ENCODE peak calls at places on chromosome 20, in nine cellular contexts. I, S, H, O, D, K, Z, V and R are unnamed samples.

GRCh38 chr20:63406011-63406410 is 44.9 kb upstream of the CHRNA4 start:
- DNase-seq in I (no peak), S (no peak), H (no peak), O (no peak), D (no peak), K (no peak), Z (no peak), V (no peak), R (no peak)

GRCh38 chr20:32138921-32139320 is 29.4 kb downstream of the TM9SF4 start:
- DNase-seq in I (no peak), S (no peak), H (no peak), O (no peak), D (no peak), K (no peak), Z (no peak), V (no peak), R (no peak)

GRCh38 chr20:63315240-63315981 is 22.4 kb downstream of the COL20A1 start:
- DNase-seq in I (no peak), S (no peak), H (no peak), O (no peak), D (no peak), K (no peak), Z (no peak), V (no peak), R (no peak)

GRCh38 chr20:62837790-62838458 is 21.1 kb downstream of the COL9A3 start:
- DNase-seq in I (no peak), S (no peak), H (peak; percentile 68), O (no peak), D (peak; percentile 58), K (peak; percentile 63), Z (no peak), V (peak; percentile 90), R (peak; percentile 50)

GRCh38 chr20:24917797-24918578 is 31.1 kb upstream of the CST7 start:
- DNase-seq in I (peak; percentile 22), S (peak; percentile 80), H (no peak), O (peak; percentile 26), D (peak; percentile 82), K (peak; percentile 55), Z (peak; percentile 51), V (peak; percentile 42), R (no peak)

GRCh38 chr20:57748601-57749130 is 38.9 kb upstream of the PMEPA1 start:
- DNase-seq in I (peak; percentile 80), S (peak; percentile 97), H (peak; percentile 96), O (peak; percentile 72), D (peak; percentile 34), K (peak; percentile 65), Z (peak; percentile 85), V (peak; percentile 90), R (peak; percentile 38)

GRCh38 chr20:20411841-20412240 is 43.9 kb downstream of the INSM1 start:
- DNase-seq in I (no peak), S (no peak), H (no peak), O (no peak), D (no peak), K (no peak), Z (no peak), V (no peak), R (no peak)

GRCh38 chr20:23072892-23073586 is 13.1 kb downstream of the CD93 start:
- DNase-seq in I (no peak), S (no peak), H (no peak), O (no peak), D (no peak), K (no peak), Z (no peak), V (no peak), R (no peak)

GRCh38 chr20:31602779-31603441 is 2.2 kb upstream of the ID1 start:
- DNase-seq in I (peak; percentile 65), S (peak; percentile 82), H (no peak), O (no peak), D (peak; percentile 88), K (no peak), Z (no peak), V (peak; percentile 90), R (no peak)

GRCh38 chr20:11261533-11262000 is 587.8 kb upstream of the JAG1 start:
- DNase-seq in I (peak; percentile 62), S (peak; percentile 72), H (no peak), O (no peak), D (peak; percentile 98), K (no peak), Z (no peak), V (peak; percentile 47), R (no peak)

GRCh38 chr20:25076731-25077609 is 5.0 kb downstream of the VSX1 start:
- DNase-seq in I (peak; percentile 55), S (peak; percentile 88), H (peak; percentile 31), O (peak; percentile 41), D (no peak), K (no peak), Z (no peak), V (peak; percentile 86), R (no peak)

GRCh38 chr20:35306931-35307517 is 14.8 kb upstream of the FAM83C start:
- DNase-seq in I (peak; percentile 77), S (peak; percentile 68), H (no peak), O (no peak), D (peak; percentile 86), K (peak; percentile 26), Z (peak; percentile 37), V (peak; percentile 99), R (no peak)

GRCh38 chr20:50625986-50626677 is 65.2 kb downstream of the RIPOR3 start:
- DNase-seq in I (no peak), S (peak; percentile 72), H (no peak), O (peak; percentile 66), D (peak; percentile 66), K (peak; percentile 56), Z (peak; percentile 58), V (peak; percentile 45), R (no peak)

DNA sequence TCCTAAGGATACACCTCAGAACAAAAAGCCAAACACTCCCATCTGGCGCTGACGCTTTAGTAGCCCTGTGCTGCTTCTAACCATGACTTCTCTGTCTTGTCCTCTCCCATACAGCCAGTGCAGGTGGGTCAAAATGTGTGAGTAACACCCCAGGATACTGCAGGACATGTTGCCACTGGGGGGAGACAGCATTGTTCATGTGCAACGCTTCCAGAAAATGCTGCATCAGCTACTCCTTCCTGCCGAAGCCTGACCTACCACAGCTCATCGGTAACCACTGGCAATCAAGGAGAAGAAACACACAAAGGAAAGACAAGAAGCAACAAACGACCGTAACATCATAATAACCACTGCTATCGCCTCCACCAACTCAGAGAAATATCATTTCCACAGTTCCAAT is 1.4 kb downstream of the DEFB132 start:
- DNase-seq in I (peak; percentile 5), S (peak; percentile 32), H (no peak), O (no peak), D (peak; percentile 50), K (no peak), Z (no peak), V (peak; percentile 30), R (no peak)
- TF ChIP-seq CTCF in I (no peak), S (peak; percentile 41), H (no peak), O (no peak), D (peak; percentile 54), K (no peak), Z (no peak), V (no peak), R (no peak)

GRCh38 chr20:38935285-38935684 is 9.1 kb downstream of the FAM83D start:
- DNase-seq in I (no peak), S (peak; percentile 41), H (no peak), O (no peak), D (peak; percentile 26), K (no peak), Z (no peak), V (peak; percentile 62), R (no peak)
- TF ChIP-seq CTCF in I (peak; percentile 45), S (peak; percentile 59), H (no peak), O (no peak), D (peak; percentile 43), K (no peak), Z (no peak), V (peak; percentile 31), R (no peak)

DNA sequence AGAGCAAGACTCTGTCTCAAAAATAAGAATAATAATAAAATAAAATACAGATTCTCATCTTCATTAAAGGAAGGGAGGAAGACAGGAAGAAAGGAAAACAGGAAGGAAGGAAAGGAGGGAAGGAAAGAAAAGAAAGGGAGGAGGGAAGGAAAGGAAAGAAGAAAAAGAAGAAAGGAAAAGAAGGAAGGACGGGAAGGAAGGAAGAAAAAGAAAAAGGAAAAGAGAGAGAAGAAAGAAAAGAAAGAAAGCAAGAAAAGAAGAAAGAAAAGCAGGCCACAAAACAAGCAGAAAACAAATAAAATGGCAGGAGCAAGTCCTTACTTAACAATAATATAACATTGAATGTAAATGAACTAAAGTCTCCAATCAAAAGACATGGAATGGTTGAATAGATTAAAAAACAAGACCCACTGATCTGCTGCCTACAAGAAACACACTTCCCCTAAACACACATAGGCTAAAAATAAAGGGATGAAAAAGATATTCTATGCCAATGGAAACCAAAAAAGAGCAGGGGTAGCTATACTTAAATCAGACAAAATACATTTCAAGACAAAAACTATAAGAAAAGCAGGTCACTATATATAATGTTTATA is 60.4 kb downstream of the ZFP64 start:
- DNase-seq in I (no peak), S (no peak), H (no peak), O (no peak), D (no peak), K (no peak), Z (no peak), V (no peak), R (no peak)
- TF ChIP-seq CTCF in I (no peak), S (no peak), H (no peak), O (no peak), D (no peak), K (no peak), Z (no peak), V (no peak), R (no peak)

DNA sequence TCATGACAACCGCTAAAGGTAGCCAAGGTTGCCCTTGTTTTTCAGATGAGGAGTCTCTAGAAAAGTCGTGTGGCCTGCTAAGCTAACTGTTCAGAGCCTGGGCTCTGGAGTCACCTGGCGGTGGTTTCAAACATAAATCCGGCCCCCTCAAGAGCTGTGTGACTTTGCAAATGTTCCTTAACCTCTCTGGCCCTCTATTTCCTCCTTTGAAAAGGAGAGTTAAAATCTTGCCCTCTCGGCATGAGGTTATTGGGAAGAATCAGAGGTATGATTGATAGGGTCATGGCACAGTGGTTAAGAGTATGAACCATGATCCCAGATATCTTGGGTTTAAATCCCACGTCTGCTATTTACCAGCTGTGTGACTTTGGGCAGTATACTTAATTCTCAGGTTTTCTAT is 5.6 kb upstream of the LBP start:
- DNase-seq in I (no peak), S (no peak), H (no peak), O (no peak), D (no peak), K (no peak), Z (no peak), V (no peak), R (no peak)
- TF ChIP-seq CTCF in I (no peak), S (no peak), H (no peak), O (no peak), D (no peak), K (no peak), Z (no peak), V (no peak), R (no peak)

DNA sequence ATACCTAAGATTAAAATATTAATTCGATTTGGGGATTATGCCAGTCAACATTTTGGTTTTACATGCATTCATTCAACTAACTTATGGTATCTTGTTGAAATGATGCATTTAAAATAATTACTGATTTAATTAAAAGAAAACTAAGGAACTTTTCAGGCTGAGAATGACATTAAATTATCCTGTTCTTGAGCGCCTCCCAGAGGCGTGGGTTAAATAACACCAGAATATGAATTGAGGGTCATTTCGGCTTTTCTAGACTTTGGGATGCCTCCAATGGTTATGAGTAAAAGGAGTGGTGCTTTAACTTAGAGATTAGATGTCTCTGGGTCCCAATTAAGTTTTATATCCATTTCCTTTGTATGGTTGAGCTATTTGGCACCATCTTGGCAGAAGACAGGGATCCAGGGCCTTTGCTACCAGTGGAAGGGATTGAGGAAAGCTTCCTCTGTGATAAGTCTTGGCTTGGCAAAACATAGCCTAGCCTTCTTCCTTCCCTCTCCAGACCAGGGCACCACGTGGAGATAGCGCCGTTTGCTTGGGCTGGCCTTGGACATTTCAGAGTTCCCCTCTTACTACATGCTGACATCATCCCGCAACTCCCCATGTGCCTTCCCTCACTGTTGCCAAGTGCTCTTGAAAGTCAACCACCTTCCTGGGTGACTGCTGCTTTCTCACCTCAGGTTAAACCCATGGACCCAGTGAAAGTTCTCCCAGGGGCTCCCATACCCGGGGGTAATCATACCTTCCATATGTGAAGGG is 28.7 kb downstream of the GNAS start:
- DNase-seq in I (no peak), S (peak; percentile 45), H (no peak), O (no peak), D (no peak), K (no peak), Z (no peak), V (peak; percentile 16), R (no peak)
- TF ChIP-seq CTCF in I (peak; percentile 51), S (peak; percentile 77), H (no peak), O (no peak), D (peak; percentile 31), K (no peak), Z (peak; percentile 14), V (no peak), R (no peak)